ENCODE peak calls at places on chromosomes 1 and 21, in seven cellular contexts. F is fibroblast of lung, M is endodermal cell, G is adipocyte, U is Karpas-422, J is body of pancreas, A is psoas muscle. Z is an unnamed sample.

GRCh38 chr1:9844106-9844505 is 20.3 kb upstream of the CLSTN1 start:
- DNase-seq in F (no peak), J (no peak), G (no peak), M (peak; percentile 36), A (peak; percentile 40), U (no peak), Z (no peak)

GRCh38 chr1:28295936-28296335 is 32.9 kb upstream of the MED18 start:
- DNase-seq in A (no peak), U (no peak), F (no peak), M (no peak), G (no peak), J (no peak), Z (no peak)

GRCh38 chr1:226763741-226764264 is 24.7 kb upstream of the ITPKB start:
- DNase-seq in G (peak; percentile 60), M (peak; percentile 85), A (no peak), J (no peak), U (no peak), F (peak; percentile 88), Z (no peak)

GRCh38 chr1:207499573-207499972 is 3.6 kb downstream of the CR1 start:
- DNase-seq in F (peak; percentile 68), A (peak; percentile 67), G (peak; percentile 81), J (peak; percentile 83), U (peak; percentile 83), M (peak; percentile 82), Z (peak; percentile 75)

GRCh38 chr1:221188531-221188930 is 309.3 kb downstream of the HLX start:
- DNase-seq in U (no peak), A (no peak), J (no peak), F (peak; percentile 73), M (no peak), G (no peak), Z (no peak)

GRCh38 chr21:42384999-42385398 is 10.9 kb downstream of the TMPRSS3 start:
- DNase-seq in M (no peak), F (no peak), G (no peak), A (no peak), U (no peak), J (no peak), Z (no peak)

GRCh38 chr1:154749078-154749760 is 120.9 kb downstream of the KCNN3 start:
- DNase-seq in M (peak; percentile 64), J (no peak), F (no peak), U (peak; percentile 62), G (no peak), A (no peak), Z (no peak)

GRCh38 chr1:224407546-224408293 is 26.9 kb downstream of the WDR26 start:
- DNase-seq in F (no peak), G (no peak), U (no peak), J (no peak), A (no peak), M (no peak), Z (no peak)

GRCh38 chr1:166379447-166379846 is 212.6 kb upstream of the FAM78B start:
- DNase-seq in A (peak; percentile 76), G (no peak), F (no peak), M (no peak), J (no peak), U (no peak), Z (no peak)

DNA sequence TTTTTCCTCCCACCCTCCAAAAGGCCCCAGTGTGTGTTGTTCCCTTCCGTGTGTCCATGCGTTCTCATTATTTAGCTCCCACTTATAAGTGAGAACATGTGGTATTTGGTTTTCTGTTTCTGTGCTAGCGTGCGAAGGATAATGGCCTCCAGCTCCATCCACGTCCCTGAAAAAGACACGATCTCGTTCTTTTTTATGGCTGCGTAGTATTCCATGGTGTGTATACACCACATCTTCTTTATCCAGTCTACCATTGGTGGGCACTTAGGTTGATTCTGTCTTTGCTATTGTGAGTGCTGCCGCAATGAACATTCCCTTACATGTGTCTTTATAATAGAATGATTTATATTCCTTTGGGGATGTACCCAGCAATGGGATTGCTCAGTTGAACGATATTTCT is 177.8 kb downstream of the ETS2 start:
- DNase-seq in A (no peak), U (no peak), F (no peak), G (no peak), M (no peak), J (no peak), Z (no peak)
- H3K27me3 ChIP-seq in A (no peaks in the 10 kb centered on the region), U (no peaks in the 10 kb centered on the region), F (no peaks in the 10 kb centered on the region), G (peaks cover 34% of the 10 kb centered on the region), M (no peaks in the 10 kb centered on the region), J (no peaks in the 10 kb centered on the region), Z (no peaks in the 10 kb centered on the region)

GRCh38 chr1:78497196-78497595 is 6.4 kb downstream of the PTGFR start:
- DNase-seq in J (no peak), U (no peak), A (no peak), M (no peak), F (no peak), G (no peak), Z (no peak)

GRCh38 chr1:78501203-78501602 is 10.4 kb downstream of the PTGFR start:
- DNase-seq in J (no peak), A (no peak), M (no peak), U (no peak), G (no peak), F (no peak), Z (no peak)

GRCh38 chr1:78500529-78500928 is 9.8 kb downstream of the PTGFR start:
- DNase-seq in A (no peak), M (no peak), U (no peak), F (no peak), J (no peak), G (no peak), Z (no peak)
- H3K4me1 ChIP-seq in A (no peaks in the 10 kb centered on the region), M (no peaks in the 10 kb centered on the region), U (no peaks in the 10 kb centered on the region), F (no peaks in the 10 kb centered on the region), J (no peaks in the 10 kb centered on the region), G (peaks cover 35% of the 10 kb centered on the region), Z (no peaks in the 10 kb centered on the region)

DNA sequence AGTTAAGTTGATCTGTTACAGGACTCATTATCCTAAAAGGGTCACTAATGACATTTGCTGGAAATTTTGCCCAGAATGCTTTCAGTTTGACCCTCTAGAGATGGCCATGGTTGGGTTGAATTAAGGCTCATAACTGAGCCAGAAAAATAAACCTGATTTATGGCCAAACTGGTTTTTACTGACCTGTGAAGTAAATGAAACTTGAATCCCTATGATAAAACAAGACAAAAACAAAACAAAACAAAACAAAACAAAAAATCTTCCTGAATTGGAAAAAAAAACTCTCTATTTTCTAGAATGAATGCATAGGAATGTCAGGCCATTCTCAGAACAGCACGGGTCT is 72.5 kb upstream of the CLDN14 start:
- DNase-seq in U (no peak), J (no peak), A (no peak), M (no peak), F (no peak), G (no peak), Z (no peak)
- H3K27me3 ChIP-seq in U (no peaks in the 10 kb centered on the region), J (no peaks in the 10 kb centered on the region), A (no peaks in the 10 kb centered on the region), M (no peaks in the 10 kb centered on the region), F (peaks cover 13% of the 10 kb centered on the region), G (peaks cover 29% of the 10 kb centered on the region), Z (no peaks in the 10 kb centered on the region)

GRCh38 chr1:87588445-87588844 is 259.8 kb downstream of the LMO4 start:
- DNase-seq in F (peak; percentile 83), G (no peak), A (no peak), J (no peak), U (no peak), M (no peak), Z (no peak)
- H3K4me1 ChIP-seq in F (no peaks in the 10 kb centered on the region), G (no peaks in the 10 kb centered on the region), A (no peaks in the 10 kb centered on the region), J (no peaks in the 10 kb centered on the region), U (no peaks in the 10 kb centered on the region), M (no peaks in the 10 kb centered on the region), Z (no peaks in the 10 kb centered on the region)

Z was measured in aorta.